ENCODE peak calls at places on chromosomes 11 and 22, in four cellular contexts. One of them, this sample, is unnamed.

GRCh38 chr11:26621147-26621546 is 49.1 kb upstream of the MUC15 start:
- DNase-seq in Caco-2: no peak
- DNase-seq in HCT116: no peak
- DNase-seq in GM12865: no peak
- DNase-seq in this sample: peak; percentile 63

GRCh38 chr11:122317337-122317736 is 201.3 kb upstream of the BLID start:
- DNase-seq in Caco-2: no peak
- DNase-seq in HCT116: no peak
- DNase-seq in GM12865: no peak
- DNase-seq in this sample: no peak

GRCh38 chr11:34874202-34874601 is 42.0 kb downstream of the APIP start:
- DNase-seq in Caco-2: no peak
- DNase-seq in HCT116: no peak
- DNase-seq in GM12865: no peak
- DNase-seq in this sample: no peak

GRCh38 chr11:32706985-32707736 is 87.3 kb downstream of the CCDC73 start:
- DNase-seq in Caco-2: no peak
- DNase-seq in HCT116: peak; percentile 44
- DNase-seq in GM12865: peak; percentile 30
- DNase-seq in this sample: peak; percentile 65

GRCh38 chr11:7060828-7061227 is 28.0 kb upstream of the RBMXL2 start:
- DNase-seq in Caco-2: no peak
- DNase-seq in HCT116: no peak
- DNase-seq in GM12865: no peak
- DNase-seq in this sample: peak; percentile 42

GRCh38 chr22:47575291-47575690 is 812.8 kb downstream of the TBC1D22A start:
- DNase-seq in Caco-2: no peak
- DNase-seq in HCT116: no peak
- DNase-seq in GM12865: no peak
- DNase-seq in this sample: no peak

GRCh38 chr11:11486002-11486401 is 133.0 kb upstream of the CSNK2A3 start:
- DNase-seq in Caco-2: no peak
- DNase-seq in HCT116: no peak
- DNase-seq in GM12865: no peak
- DNase-seq in this sample: no peak

GRCh38 chr22:39283312-39284141 is 35.9 kb downstream of the RPL3 start:
- DNase-seq in Caco-2: no peak
- DNase-seq in HCT116: no peak
- DNase-seq in GM12865: no peak
- DNase-seq in this sample: no peak

GRCh38 chr11:3853935-3854659 is 1.4 kb upstream of the STIM1 start:
- DNase-seq in Caco-2: no peak
- DNase-seq in HCT116: no peak
- DNase-seq in GM12865: peak; percentile 92
- DNase-seq in this sample: no peak

GRCh38 chr11:119108151-119108856 is 1.2 kb downstream of the C2CD2L start:
- DNase-seq in Caco-2: peak; percentile 79
- DNase-seq in HCT116: no peak
- DNase-seq in GM12865: peak; percentile 58
- DNase-seq in this sample: no peak

GRCh38 chr11:18720086-18720810 is 5.7 kb downstream of the IGSF22 start:
- DNase-seq in Caco-2: no peak
- DNase-seq in HCT116: no peak
- DNase-seq in GM12865: no peak
- DNase-seq in this sample: no peak

GRCh38 chr22:43811777-43812148 is 342 bp downstream of the EFCAB6 start:
- DNase-seq in Caco-2: no peak
- DNase-seq in HCT116: no peak
- DNase-seq in GM12865: peak; percentile 24
- DNase-seq in this sample: no peak

GRCh38 chr11:7314811-7315604 is 63.3 kb downstream of the SYT9 start:
- DNase-seq in Caco-2: no peak
- DNase-seq in HCT116: no peak
- DNase-seq in GM12865: no peak
- DNase-seq in this sample: no peak

GRCh38 chr22:33986167-33986771 is 66.0 kb upstream of the LARGE1 start:
- DNase-seq in Caco-2: no peak
- DNase-seq in HCT116: no peak
- DNase-seq in GM12865: peak; percentile 67
- DNase-seq in this sample: no peak

GRCh38 chr11:32052218-32052617 is 38.7 kb upstream of the RCN1 start:
- DNase-seq in Caco-2: peak; percentile 64
- DNase-seq in HCT116: peak; percentile 49
- DNase-seq in GM12865: peak; percentile 64
- DNase-seq in this sample: no peak

GRCh38 chr22:49600891-49601431 is 226.7 kb downstream of the BRD1 start:
- DNase-seq in Caco-2: no peak
- DNase-seq in HCT116: no peak
- DNase-seq in GM12865: no peak
- DNase-seq in this sample: no peak

GRCh38 chr11:488062-488461 is 19.0 kb downstream of the RNH1 start:
- DNase-seq in Caco-2: no peak
- DNase-seq in HCT116: no peak
- DNase-seq in GM12865: no peak
- DNase-seq in this sample: no peak

GRCh38 chr11:393219-394033 is 583 bp upstream of the PKP3 start:
- DNase-seq in Caco-2: peak; percentile 88
- DNase-seq in HCT116: peak; percentile 57
- DNase-seq in GM12865: no peak
- DNase-seq in this sample: no peak

GRCh38 chr22:25475554-25476022 is 88.9 kb upstream of the GRK3 start:
- DNase-seq in Caco-2: no peak
- DNase-seq in HCT116: no peak
- DNase-seq in GM12865: no peak
- DNase-seq in this sample: peak; percentile 74

GRCh38 chr11:124740277-124740882 is 638 bp downstream of the NRGN start:
- DNase-seq in Caco-2: peak; percentile 61
- DNase-seq in HCT116: no peak
- DNase-seq in GM12865: peak; percentile 42
- DNase-seq in this sample: no peak

GRCh38 chr11:17513853-17514252 is 30.4 kb downstream of the USH1C start:
- DNase-seq in Caco-2: no peak
- DNase-seq in HCT116: no peak
- DNase-seq in GM12865: no peak
- DNase-seq in this sample: no peak

GRCh38 chr11:116702772-116703360 is 69.9 kb downstream of the BUD13 start:
- DNase-seq in Caco-2: no peak
- DNase-seq in HCT116: no peak
- DNase-seq in GM12865: no peak
- DNase-seq in this sample: no peak

GRCh38 chr11:16607675-16608644 is 130.5 kb upstream of the C11orf58 start:
- DNase-seq in Caco-2: peak; percentile 66
- DNase-seq in HCT116: no peak
- DNase-seq in GM12865: no peak
- DNase-seq in this sample: no peak

GRCh38 chr11:69474736-69475135 is 6.7 kb upstream of the LINC01488 start:
- DNase-seq in Caco-2: no peak
- DNase-seq in HCT116: no peak
- DNase-seq in GM12865: no peak
- DNase-seq in this sample: no peak

GRCh38 chr22:50605349-50606074 is 4.9 kb downstream of the MAPK8IP2 start:
- DNase-seq in Caco-2: no peak
- DNase-seq in HCT116: no peak
- DNase-seq in GM12865: no peak
- DNase-seq in this sample: no peak

GRCh38 chr11:5631969-5632635 is 7.3 kb downstream of the TRIM34 start:
- DNase-seq in Caco-2: no peak
- DNase-seq in HCT116: no peak
- DNase-seq in GM12865: peak; percentile 85
- DNase-seq in this sample: no peak

GRCh38 chr11:15073361-15074205 is at the start of gene CALCB:
- DNase-seq in Caco-2: peak; percentile 8
- DNase-seq in HCT116: no peak
- DNase-seq in GM12865: no peak
- DNase-seq in this sample: no peak

GRCh38 chr11:76284161-76284560 is 77.9 kb upstream of the WNT11 start:
- DNase-seq in Caco-2: peak; percentile 50
- DNase-seq in HCT116: no peak
- DNase-seq in GM12865: no peak
- DNase-seq in this sample: no peak

GRCh38 chr11:116927163-116927772 is 89.8 kb upstream of the APOA1 start:
- DNase-seq in Caco-2: peak; percentile 69
- DNase-seq in HCT116: no peak
- DNase-seq in GM12865: peak; percentile 58
- DNase-seq in this sample: no peak

GRCh38 chr22:45064313-45065268 is 54.8 kb upstream of the PHF21B start:
- DNase-seq in Caco-2: no peak
- DNase-seq in HCT116: no peak
- DNase-seq in GM12865: peak; percentile 46
- DNase-seq in this sample: no peak

GRCh38 chr11:106278391-106278790 is 200.9 kb downstream of the AASDHPPT start:
- DNase-seq in Caco-2: no peak
- DNase-seq in HCT116: no peak
- DNase-seq in GM12865: no peak
- DNase-seq in this sample: no peak
- H3K4me3 ChIP-seq in Caco-2: no peak overlapping the region
- H3K4me3 ChIP-seq in HCT116: no peak overlapping the region
- H3K4me3 ChIP-seq in GM12865: no peak overlapping the region
- H3K4me3 ChIP-seq in this sample: no peak overlapping the region

DNA sequence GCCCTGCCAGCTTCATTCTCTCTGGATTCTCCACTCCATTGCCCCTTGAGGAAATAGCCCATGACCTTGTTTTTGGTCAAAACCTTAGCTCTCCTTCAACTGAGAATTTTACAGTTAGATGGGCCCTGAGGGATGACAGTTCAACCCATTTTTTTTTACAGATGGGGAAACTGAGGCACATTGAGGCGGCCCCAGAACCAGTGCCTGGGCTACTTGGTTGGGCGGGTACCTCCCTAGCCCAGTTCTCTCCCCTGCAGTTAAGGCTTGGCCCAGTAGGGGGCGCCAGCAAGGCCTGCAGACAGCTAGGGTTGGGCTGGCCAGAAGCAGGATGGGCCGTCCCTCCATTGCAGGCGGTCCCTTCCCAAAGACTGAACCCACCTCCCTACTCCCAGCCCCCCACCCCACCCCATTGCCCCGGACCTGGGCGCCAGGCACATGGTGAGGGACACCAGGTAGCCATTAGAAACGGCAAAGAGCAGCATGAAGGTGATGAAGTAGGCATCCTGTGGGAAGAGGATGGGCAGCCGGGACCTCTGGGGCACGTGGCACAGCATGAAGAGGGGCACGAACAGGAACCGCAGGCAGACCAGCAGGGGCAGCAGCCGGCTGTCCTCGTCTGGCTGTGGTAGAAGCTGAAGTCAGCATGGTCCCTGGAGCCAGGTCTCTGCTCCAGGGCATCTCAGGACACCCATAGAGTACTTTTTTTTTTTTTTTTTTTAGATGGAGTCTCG is 7.6 kb downstream of the SLC29A2 start:
- DNase-seq in Caco-2: peak; percentile 83
- DNase-seq in HCT116: no peak
- DNase-seq in GM12865: peak; percentile 68
- DNase-seq in this sample: no peak
- TF ChIP-seq CTCF in Caco-2: peak; percentile 90
- TF ChIP-seq CTCF in HCT116: no peak
- TF ChIP-seq CTCF in GM12865: peak; percentile 93
- TF ChIP-seq CTCF in this sample: peak; percentile 83

GRCh38 chr11:111913997-111914396 is 1.5 kb downstream of the HSPB2 start:
- DNase-seq in Caco-2: no peak
- DNase-seq in HCT116: no peak
- DNase-seq in GM12865: no peak
- DNase-seq in this sample: no peak
- H3K4me3 ChIP-seq in Caco-2: no peak overlapping the region
- H3K4me3 ChIP-seq in HCT116: no peak overlapping the region
- H3K4me3 ChIP-seq in GM12865: no peak overlapping the region
- H3K4me3 ChIP-seq in this sample: peak overlapping the region; percentile 67

DNA sequence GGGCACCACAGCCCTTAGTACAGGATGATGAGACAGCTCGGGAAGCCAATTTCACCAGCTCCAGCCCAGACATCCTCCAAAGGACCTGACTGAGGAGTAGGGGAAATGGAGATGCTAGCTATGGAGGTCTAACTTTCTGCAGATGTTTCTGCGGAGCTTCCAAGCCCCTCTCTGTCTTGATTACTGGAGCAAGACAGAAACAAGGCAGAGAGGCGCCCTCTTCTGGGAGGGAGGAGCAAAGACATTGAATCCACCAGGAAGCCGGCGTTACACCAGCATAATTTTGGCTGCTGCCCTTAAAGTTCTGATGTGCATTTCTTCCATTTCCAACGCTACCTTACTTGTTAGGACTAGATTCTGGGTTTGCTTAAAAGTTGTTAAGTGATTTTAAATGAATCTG is 107.3 kb upstream of the HSD17B12 start:
- DNase-seq in Caco-2: no peak
- DNase-seq in HCT116: peak; percentile 16
- DNase-seq in GM12865: peak; percentile 35
- DNase-seq in this sample: no peak
- TF ChIP-seq CTCF in Caco-2: peak; percentile 61
- TF ChIP-seq CTCF in HCT116: peak; percentile 23
- TF ChIP-seq CTCF in GM12865: peak; percentile 64
- TF ChIP-seq CTCF in this sample: peak; percentile 66

GRCh38 chr11:86039094-86039493 is 29.8 kb downstream of the PICALM start:
- DNase-seq in Caco-2: no peak
- DNase-seq in HCT116: no peak
- DNase-seq in GM12865: no peak
- DNase-seq in this sample: no peak

GRCh38 chr11:86046111-86046510 is 22.8 kb downstream of the PICALM start:
- DNase-seq in Caco-2: no peak
- DNase-seq in HCT116: no peak
- DNase-seq in GM12865: no peak
- DNase-seq in this sample: no peak

GRCh38 chr11:86040919-86041318 is 28.0 kb downstream of the PICALM start:
- DNase-seq in Caco-2: no peak
- DNase-seq in HCT116: no peak
- DNase-seq in GM12865: no peak
- DNase-seq in this sample: no peak

GRCh38 chr11:86043765-86044534 is 24.9 kb downstream of the PICALM start:
- DNase-seq in Caco-2: no peak
- DNase-seq in HCT116: no peak
- DNase-seq in GM12865: no peak
- DNase-seq in this sample: no peak

DNA sequence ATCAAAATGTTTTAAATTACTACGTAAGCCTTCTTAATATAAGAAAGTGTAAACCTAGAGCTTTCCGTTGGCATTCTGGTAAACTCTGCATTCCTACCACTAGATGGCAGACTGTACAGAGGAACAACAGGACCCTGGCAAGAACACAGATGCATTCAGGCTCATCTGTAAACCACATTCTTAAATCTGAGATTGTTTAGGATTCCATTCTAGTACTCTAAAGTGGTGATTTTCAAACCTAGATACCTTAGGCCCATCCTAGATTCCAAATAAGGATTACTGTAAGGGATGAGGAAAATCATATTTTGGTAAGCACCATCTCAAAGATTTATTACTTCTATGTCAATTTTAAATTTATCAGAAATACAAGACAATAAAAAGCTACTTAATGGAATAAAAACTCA is 26.9 kb downstream of the PICALM start:
- DNase-seq in Caco-2: peak; percentile 91
- DNase-seq in HCT116: peak; percentile 76
- DNase-seq in GM12865: peak; percentile 88
- DNase-seq in this sample: peak; percentile 73
- H3K4me3 ChIP-seq in Caco-2: no peak overlapping the region
- H3K4me3 ChIP-seq in HCT116: no peak overlapping the region
- H3K4me3 ChIP-seq in GM12865: no peak overlapping the region
- H3K4me3 ChIP-seq in this sample: no peak overlapping the region